ENCODE peak calls at places on chromosomes 1 and 21, in four cellular contexts. X is HT-29, W is T-helper 17 cell, E is NCI-H2081. Q is an unnamed sample.

GRCh38 chr1:116471241-116471640 is 98.2 kb downstream of the ATP1A1 start:
- DNase-seq in X (no peak), W (no peak), E (no peak), Q (no peak)

GRCh38 chr1:70248729-70249128 is 27.5 kb downstream of the SRSF11 start:
- DNase-seq in X (no peak), W (no peak), E (no peak), Q (no peak)

GRCh38 chr1:9849691-9850441 is 26.1 kb upstream of the CLSTN1 start:
- DNase-seq in X (no peak), W (no peak), E (no peak), Q (no peak)

GRCh38 chr1:92004129-92004528 is 25.7 kb upstream of the EPHX4 start:
- DNase-seq in X (no peak), W (no peak), E (no peak), Q (no peak)

GRCh38 chr1:165153182-165153581 is 203.3 kb downstream of the LMX1A start:
- DNase-seq in X (no peak), W (no peak), E (no peak), Q (no peak)

GRCh38 chr1:93904228-93904627 is 5.0 kb downstream of the GCLM start:
- DNase-seq in X (peak), W (no peak), E (no peak), Q (no peak)

GRCh38 chr1:160124709-160125478 is 9.3 kb downstream of the ATP1A2 start:
- DNase-seq in X (peak), W (no peak), E (no peak), Q (no peak)

GRCh38 chr1:110012100-110012499 is 22.3 kb upstream of the STRIP1 start:
- DNase-seq in X (no peak), W (no peak), E (no peak), Q (no peak)

GRCh38 chr1:171849245-171849898 is 8.1 kb downstream of the DNM3 start:
- DNase-seq in X (no peak), W (no peak), E (no peak), Q (no peak)

GRCh38 chr1:192474080-192474683 is 101.4 kb upstream of the RGS1 start:
- DNase-seq in X (peak), W (no peak), E (peak), Q (peak)

GRCh38 chr21:36076878-36077658 is 7.2 kb downstream of the CBR1 start:
- DNase-seq in X (no peak), W (no peak), E (no peak), Q (no peak)

GRCh38 chr1:208047476-208047934 is 136.6 kb upstream of the CD34 start:
- DNase-seq in X (no peak), W (no peak), E (no peak), Q (no peak)

GRCh38 chr1:201025571-201026002 is 2.1 kb upstream of the KIF21B start:
- DNase-seq in X (peak), W (no peak), E (no peak), Q (no peak)

GRCh38 chr1:38648417-38648816 is 211.2 kb downstream of the RRAGC start:
- DNase-seq in X (no peak), W (no peak), E (no peak), Q (no peak)

GRCh38 chr1:2378956-2379732 is 12.2 kb downstream of the MORN1 start:
- DNase-seq in X (no peak), W (no peak), E (no peak), Q (no peak)

GRCh38 chr1:165561257-165561656 is 17.5 kb downstream of the LRRC52 start:
- DNase-seq in X (no peak), W (no peak), E (no peak), Q (no peak)

GRCh38 chr1:156367386-156368156 is 1.4 kb upstream of the RHBG start:
- DNase-seq in X (no peak), W (no peak), E (no peak), Q (no peak)

GRCh38 chr1:34929497-34929852 is at the start of gene DLGAP3:
- DNase-seq in X (no peak), W (no peak), E (peak), Q (peak)

GRCh38 chr21:15840406-15840805 is 110.6 kb downstream of the USP25 start:
- DNase-seq in X (no peak), W (no peak), E (no peak), Q (no peak)

GRCh38 chr1:100710881-100711660 is 8.5 kb upstream of the VCAM1 start:
- DNase-seq in X (no peak), W (no peak), E (no peak), Q (no peak)

GRCh38 chr1:34113887-34114286 is 51.1 kb downstream of the CSMD2 start:
- DNase-seq in X (peak), W (no peak), E (peak), Q (peak)

GRCh38 chr1:152777510-152778137 is 2.7 kb downstream of the LCE1F start:
- DNase-seq in X (peak), W (no peak), E (no peak), Q (peak)

GRCh38 chr1:45767035-45767434 is 16.6 kb upstream of the IPP start:
- DNase-seq in X (no peak), W (no peak), E (no peak), Q (no peak)

GRCh38 chr1:111399792-111400610 is 27.5 kb downstream of the OVGP1 start:
- DNase-seq in X (peak), W (peak), E (peak), Q (peak)

GRCh38 chr1:116913941-116914340 is 4.2 kb downstream of the PTGFRN start:
- DNase-seq in X (no peak), W (no peak), E (no peak), Q (no peak)

Q was measured in NCI-H1105 treated with DMSO at 0.1 percent for 48 hours.